ENCODE peak calls at places on chromosomes 13 and 19, in eight cellular contexts. B is dorsolateral prefrontal cortex; Z is thoracic aorta; Y is activated CD8-positive, alpha-beta T cell treated with anti-CD3 and anti-CD28 coated beads for 36 hours; U is CD4-positive, alpha-beta T cell; S is fibroblast of lung; J is breast epithelium; F is fibroblast of the aortic adventitia. O is an unnamed sample.

GRCh38 chr13:33611016-33611805 is 206.7 kb upstream of the RFC3 start:
- DNase-seq in U (no peak), F (peak; percentile 86), S (peak; percentile 88), B (peak; percentile 67), J (no peak), Z (peak; percentile 13), Y (no peak), O (no peak)

GRCh38 chr19:20233105-20233504 is 66.1 kb downstream of the ZNF486 start:
- DNase-seq in S (no peak), J (no peak), U (no peak), F (no peak), B (no peak), Z (no peak), Y (no peak), O (no peak)

GRCh38 chr13:90105881-90106496 is 1241.5 kb upstream of the MIR17HG start:
- DNase-seq in B (no peak), J (no peak), S (peak; percentile 20), Y (no peak), U (no peak), F (peak; percentile 20), Z (no peak), O (no peak)

GRCh38 chr13:23427342-23428182 is 5.9 kb downstream of the SACS start:
- DNase-seq in S (peak; percentile 97), J (no peak), U (no peak), B (no peak), Y (no peak), Z (peak; percentile 33), F (peak; percentile 94), O (no peak)

GRCh38 chr19:56993851-56994250 is 125.9 kb upstream of the USP29 start:
- DNase-seq in U (no peak), F (no peak), J (no peak), Z (no peak), S (no peak), B (no peak), Y (no peak), O (no peak)

GRCh38 chr19:1113986-1114483 is 10.2 kb downstream of the GPX4 start:
- DNase-seq in F (no peak), J (no peak), U (no peak), B (no peak), Z (no peak), S (no peak), Y (no peak), O (no peak)

GRCh38 chr13:111626371-111627305 is 306.2 kb downstream of the TEX29 start:
- DNase-seq in U (no peak), B (no peak), F (no peak), Z (no peak), Y (no peak), S (no peak), J (no peak), O (no peak)

GRCh38 chr13:60448907-60449510 is 52.0 kb downstream of the TDRD3 start:
- DNase-seq in J (no peak), B (no peak), S (peak; percentile 76), Z (no peak), Y (peak; percentile 12), F (peak; percentile 81), U (no peak), O (no peak)

GRCh38 chr19:19514881-19515763 is at the start of gene TSSK6:
- DNase-seq in U (no peak), Z (no peak), S (no peak), Y (no peak), J (no peak), F (no peak), B (no peak), O (no peak)

GRCh38 chr19:3224346-3225325 is at the start of gene CELF5:
- DNase-seq in U (peak; percentile 34), B (peak; percentile 73), Z (no peak), Y (peak; percentile 58), S (peak; percentile 10), J (no peak), F (no peak), O (peak; percentile 81)

GRCh38 chr19:50356691-50357177 is 8.7 kb downstream of the NAPSA start:
- DNase-seq in U (no peak), J (no peak), S (no peak), Y (no peak), F (no peak), B (no peak), Z (no peak), O (no peak)

DNA sequence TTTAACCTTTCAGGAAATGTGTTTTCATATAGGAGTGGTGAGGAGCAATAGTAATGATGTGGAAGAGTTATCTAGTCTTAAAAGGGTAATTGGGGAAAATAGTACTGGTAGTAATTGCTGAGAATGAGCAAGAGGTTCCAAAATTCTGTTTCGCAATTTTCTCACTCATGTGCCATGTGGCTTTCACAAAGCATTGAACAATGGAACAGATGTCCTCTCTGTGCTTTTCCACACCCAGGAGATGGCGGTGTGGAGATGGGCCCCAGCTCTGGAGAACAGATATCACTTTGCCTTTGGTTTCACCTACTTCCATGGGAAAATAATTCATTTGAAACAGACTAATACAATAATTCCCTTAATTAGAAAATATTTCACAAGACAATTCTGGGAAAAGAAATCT is 170.0 kb upstream of the SLC10A2 start:
- DNase-seq in B (no peak), J (no peak), Y (no peak), Z (no peak), U (no peak), S (peak; percentile 47), F (peak; percentile 18), O (no peak)
- TF ChIP-seq CTCF in B (no peak), J (no peak), Y (no peak), Z (no peak), U (no peak), S (no peak), F (peak; percentile 25), O (no peak)

DNA sequence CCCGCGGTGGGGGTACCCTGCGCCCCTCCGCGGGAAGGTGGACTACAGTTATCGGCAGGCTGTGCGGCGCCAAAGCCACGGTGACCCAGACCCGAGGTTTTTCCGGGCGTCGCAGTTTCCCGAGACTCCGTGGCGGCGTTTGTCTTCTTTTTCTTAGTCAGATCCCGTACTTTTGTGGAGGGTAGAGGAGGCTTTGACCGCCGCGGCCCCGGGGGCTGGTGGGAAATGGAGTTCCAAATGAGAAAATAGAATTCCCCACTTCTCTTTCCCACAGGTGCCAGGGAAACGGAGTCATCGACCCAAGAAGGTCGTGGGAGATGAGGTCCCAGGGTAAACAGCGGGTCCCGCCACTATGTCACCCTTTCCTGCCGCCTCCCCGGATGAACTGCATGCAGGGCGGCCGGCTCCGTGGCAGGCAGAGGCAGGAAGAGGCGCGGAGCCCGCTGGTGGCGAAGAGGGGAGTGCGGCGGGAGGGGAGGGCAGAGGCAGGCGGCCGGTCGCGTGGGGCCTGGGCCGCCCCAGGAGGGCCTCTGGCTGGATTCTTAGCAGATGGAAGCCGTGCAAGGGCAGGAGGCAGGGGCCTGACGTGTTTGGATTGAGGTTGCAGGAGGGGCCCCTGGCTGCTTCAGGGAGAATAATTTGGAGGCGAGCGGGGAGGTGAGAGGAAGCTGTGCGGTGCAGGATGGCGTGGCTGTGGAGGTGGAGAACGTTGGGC is 11.5 kb downstream of the CYTH2 start:
- DNase-seq in S (peak; percentile 48), J (no peak), Y (peak; percentile 65), B (peak; percentile 77), U (no peak), Z (no peak), F (no peak), O (no peak)
- TF ChIP-seq CTCF in S (no peak), J (no peak), Y (no peak), B (no peak), U (no peak), Z (no peak), F (no peak), O (no peak)

GRCh38 chr13:31477961-31478360 is 261.4 kb upstream of the RXFP2 start:
- DNase-seq in Y (no peak), B (no peak), U (no peak), F (peak; percentile 59), Z (no peak), J (no peak), S (peak; percentile 31), O (no peak)

GRCh38 chr13:31476266-31476665 is 263.1 kb upstream of the RXFP2 start:
- DNase-seq in F (peak; percentile 96), Z (no peak), U (no peak), B (no peak), Y (no peak), S (peak; percentile 79), J (no peak), O (no peak)

DNA sequence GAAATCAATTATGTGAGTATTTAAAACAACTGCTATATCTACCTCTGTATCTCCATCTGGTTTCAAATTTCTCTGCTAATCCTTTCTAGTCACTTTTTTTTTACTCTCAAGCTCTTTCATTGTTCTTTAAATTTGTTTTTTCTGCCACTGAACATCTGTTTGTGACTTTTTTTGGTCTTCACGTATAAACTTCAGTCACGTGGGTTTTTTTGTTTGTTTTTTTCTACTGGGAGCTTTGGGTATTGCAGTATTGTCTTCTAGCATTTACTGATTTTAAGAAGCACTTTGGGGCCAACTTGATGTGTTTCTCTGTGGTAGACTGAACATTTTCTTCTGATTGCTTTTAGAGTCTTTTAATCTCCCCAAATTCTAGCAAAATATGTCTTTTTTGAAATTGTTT is 262.6 kb upstream of the RXFP2 start:
- DNase-seq in F (peak; percentile 57), Y (no peak), J (no peak), B (no peak), S (peak; percentile 28), Z (no peak), U (no peak), O (no peak)
- TF ChIP-seq CTCF in F (peak; percentile 22), Y (no peak), J (no peak), B (no peak), S (no peak), Z (no peak), U (no peak), O (no peak)

GRCh38 chr13:95627590-95627989 is 16.9 kb downstream of the DZIP1 start:
- DNase-seq in F (peak; percentile 27), Z (no peak), U (no peak), B (no peak), Y (no peak), S (peak; percentile 58), J (no peak), O (no peak)

GRCh38 chr13:95620498-95621140 is 23.9 kb downstream of the DZIP1 start:
- DNase-seq in Z (no peak), B (no peak), Y (no peak), J (no peak), U (no peak), S (no peak), F (no peak), O (no peak)

GRCh38 chr13:95623141-95623540 is 21.4 kb downstream of the DZIP1 start:
- DNase-seq in S (no peak), J (no peak), Y (no peak), B (no peak), U (no peak), Z (no peak), F (no peak), O (no peak)

GRCh38 chr13:95626768-95627167 is 17.7 kb downstream of the DZIP1 start:
- DNase-seq in J (no peak), Y (no peak), F (no peak), Z (no peak), S (no peak), U (no peak), B (no peak), O (no peak)

DNA sequence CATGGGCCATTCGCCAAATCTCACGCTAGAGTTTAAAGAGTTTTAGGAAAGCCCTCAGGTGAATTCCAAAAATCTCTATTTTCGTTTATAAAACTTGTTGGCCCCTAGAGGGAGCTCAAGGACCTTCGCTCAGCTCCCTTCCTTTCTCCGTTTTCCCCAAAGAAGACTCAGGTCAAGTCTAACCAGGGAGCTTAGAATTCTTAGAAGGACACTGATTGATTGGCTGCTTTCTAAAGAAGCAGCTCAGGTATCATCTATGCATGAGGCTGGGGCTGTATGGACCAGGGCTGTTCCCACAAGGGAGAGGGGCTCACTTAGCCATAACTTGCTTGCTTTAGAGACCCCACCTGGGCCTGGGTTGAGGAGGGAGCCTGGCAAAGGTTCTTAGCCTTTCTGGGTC is 20.5 kb downstream of the DZIP1 start:
- DNase-seq in Z (no peak), U (no peak), F (peak; percentile 73), S (peak; percentile 72), J (no peak), Y (peak; percentile 35), B (no peak), O (no peak)
- TF ChIP-seq CTCF in Z (peak; percentile 57), U (peak; percentile 74), F (peak; percentile 62), S (peak; percentile 63), J (peak; percentile 51), Y (peak; percentile 75), B (peak; percentile 78), O (peak; percentile 64)

O was measured in D721Med.